ENCODE peak calls at places on chromosomes 5 and 9, in seven cellular contexts. H is HuH-7; W is D341Med; R is naive B cell; A is CD4-positive, alpha-beta T cell; P is NCI-H2171 treated with DMSO at 0.1 percent for 48 hours; L is LoVo. G is an unnamed sample.

GRCh38 chr9:32783168-32783891 is at the start of gene TMEM215:
- DNase-seq in L (no peak), R (no peak), P (peak), W (peak), H (no peak), A (no peak), G (no peak)

GRCh38 chr5:143581649-143582048 is 178.2 kb upstream of the NR3C1 start:
- DNase-seq in A (no peak), R (no peak), W (no peak), H (no peak), P (no peak), L (no peak), G (no peak)

GRCh38 chr5:125185740-125186139 is 439.3 kb upstream of the ZNF608 start:
- DNase-seq in R (no peak), P (no peak), L (no peak), H (no peak), W (no peak), A (no peak), G (no peak)

GRCh38 chr5:81525690-81526089 is 131.8 kb upstream of the ACOT12 start:
- DNase-seq in L (no peak), H (no peak), A (no peak), P (no peak), W (no peak), R (no peak), G (no peak)

GRCh38 chr5:126178521-126178920 is 244.7 kb upstream of the GRAMD2B start:
- DNase-seq in W (no peak), P (no peak), R (no peak), A (no peak), H (no peak), L (no peak), G (peak)

GRCh38 chr9:135070198-135070951 is 17.1 kb upstream of the OLFM1 start:
- DNase-seq in L (no peak), R (no peak), H (no peak), P (peak), W (peak), A (no peak), G (no peak)

GRCh38 chr5:42555797-42556196 is 132.6 kb downstream of the GHR start:
- DNase-seq in P (no peak), A (no peak), W (no peak), R (no peak), L (no peak), H (peak), G (no peak)

GRCh38 chr5:54905942-54906537 is 79.4 kb downstream of the ESM1 start:
- DNase-seq in P (peak), W (peak), A (peak), L (peak), R (no peak), H (peak), G (no peak)

GRCh38 chr5:19891658-19892057 is 96.3 kb downstream of the CDH18 start:
- DNase-seq in W (no peak), P (no peak), A (no peak), R (no peak), L (no peak), H (no peak), G (no peak)

GRCh38 chr9:2576631-2577030 is 45.0 kb upstream of the VLDLR start:
- DNase-seq in P (peak), W (no peak), A (no peak), L (peak), R (no peak), H (no peak), G (no peak)

GRCh38 chr5:87074072-87074471 is 193.6 kb upstream of the RASA1 start:
- DNase-seq in R (no peak), H (no peak), P (no peak), L (no peak), W (no peak), A (no peak), G (no peak)

GRCh38 chr9:126431112-126431742 is 104.6 kb downstream of the MVB12B start:
- DNase-seq in P (no peak), A (no peak), L (no peak), W (no peak), H (no peak), R (no peak), G (no peak)

GRCh38 chr9:137247135-137247915 is 3.8 kb upstream of the STPG3 start:
- DNase-seq in A (no peak), P (no peak), H (no peak), R (no peak), L (no peak), W (no peak), G (no peak)

GRCh38 chr5:79846198-79846521 is 144.9 kb downstream of the MTX3 start:
- DNase-seq in H (no peak), A (no peak), P (no peak), L (no peak), R (no peak), W (no peak), G (no peak)

GRCh38 chr5:121968910-121969607 is 7.3 kb downstream of the SRFBP1 start:
- DNase-seq in W (no peak), R (no peak), P (no peak), H (no peak), A (no peak), L (peak), G (peak)

GRCh38 chr9:38004809-38005560 is 64.0 kb downstream of the SHB start:
- DNase-seq in P (no peak), R (no peak), A (no peak), H (no peak), W (no peak), L (no peak), G (no peak)

GRCh38 chr5:115366223-115366622 is 69.8 kb upstream of the CCDC112 start:
- DNase-seq in R (no peak), P (no peak), W (no peak), A (no peak), H (no peak), L (no peak), G (peak)

GRCh38 chr9:36187414-36187813 is 3.3 kb upstream of the CLTA start:
- DNase-seq in P (no peak), L (no peak), W (no peak), R (no peak), H (no peak), A (no peak), G (peak)

GRCh38 chr5:74954919-74955318 is 88.7 kb upstream of the FAM169A start:
- DNase-seq in A (no peak), R (no peak), H (no peak), L (no peak), W (no peak), P (no peak), G (no peak)

G was measured in GM04504.